ENCODE peak calls at places on chromosomes 16 and 17, in seven cellular contexts. K is left cardiac atrium; N is naive thymus-derived CD4-positive, alpha-beta T cell; R is left lobe of liver; U is dorsolateral prefrontal cortex; I is DMS153; O is ELF-1. C is an unnamed sample.

GRCh38 chr16:76639685-76640289 is 362.6 kb downstream of the CNTNAP4 start:
- DNase-seq in U (no peak), K (no peak), R (peak; percentile 59), N (no peak), O (peak; percentile 61), I (peak; percentile 2), C (peak; percentile 58)

GRCh38 chr17:81091774-81092517 is 57.0 kb downstream of the BAIAP2 start:
- DNase-seq in I (no peak), R (no peak), K (no peak), O (peak; percentile 66), U (no peak), N (no peak), C (no peak)

GRCh38 chr16:83390759-83391158 is 417.0 kb upstream of the HSBP1 start:
- DNase-seq in R (no peak), O (peak; percentile 68), U (no peak), I (no peak), K (no peak), N (no peak), C (no peak)

GRCh38 chr17:40283662-40284061 is 4.0 kb upstream of the CDC6 start:
- DNase-seq in N (no peak), U (no peak), I (no peak), O (no peak), K (no peak), R (no peak), C (peak; percentile 98)

GRCh38 chr17:67716405-67716798 is 1.3 kb upstream of the NOL11 start:
- DNase-seq in K (no peak), I (no peak), N (no peak), R (no peak), U (no peak), O (no peak), C (no peak)

GRCh38 chr17:28907709-28908475 is 5.0 kb upstream of the DHRS13 start:
- DNase-seq in O (no peak), U (no peak), K (no peak), I (no peak), R (no peak), N (no peak), C (no peak)

GRCh38 chr16:85384831-85385462 is 228.2 kb upstream of the GSE1 start:
- DNase-seq in O (peak; percentile 90), U (no peak), K (peak; percentile 7), I (peak; percentile 93), R (no peak), N (no peak), C (no peak)

GRCh38 chr17:78117027-78117981 is 11.3 kb downstream of the TMC6 start:
- DNase-seq in R (no peak), I (peak; percentile 64), O (peak; percentile 66), K (peak; percentile 24), U (peak; percentile 51), N (no peak), C (no peak)

GRCh38 chr16:35210681-35211433 is 1751.4 kb downstream of the TP53TG3F start:
- DNase-seq in I (peak; percentile 72), N (no peak), R (no peak), O (no peak), U (no peak), K (no peak), C (peak; percentile 64)

GRCh38 chr16:4489030-4489429 is 12.8 kb downstream of the HMOX2 start:
- DNase-seq in K (no peak), R (no peak), I (no peak), U (no peak), N (no peak), O (no peak), C (peak; percentile 67)

GRCh38 chr17:34167359-34167758 is 87.7 kb upstream of the CCL2 start:
- DNase-seq in N (no peak), R (no peak), U (no peak), K (no peak), O (no peak), I (peak; percentile 86), C (no peak)

GRCh38 chr17:68972119-68972704 is 17.0 kb upstream of the ABCA8 start:
- DNase-seq in I (no peak), N (no peak), U (no peak), K (no peak), O (no peak), R (no peak), C (no peak)

GRCh38 chr16:31501966-31502348 is 6.2 kb downstream of the RUSF1 start:
- DNase-seq in U (no peak), R (no peak), I (no peak), K (no peak), N (no peak), O (no peak), C (no peak)

GRCh38 chr17:76752006-76752405 is 14.1 kb downstream of the MFSD11 start:
- DNase-seq in O (no peak), K (no peak), I (no peak), U (no peak), N (peak; percentile 53), R (no peak), C (no peak)

C was measured in Caki2.